ENCODE peak calls at places on chromosome 21, in five cellular contexts. R, W, X, J and I are unnamed samples.

GRCh38 chr21:46347791-46348381 is 23.9 kb downstream of the PCNT start:
- DNase-seq in R (no peak), J (no peak), X (no peak), W (peak), I (no peak)

GRCh38 chr21:17461014-17461413 is 51.8 kb upstream of the CXADR start:
- DNase-seq in J (no peak), W (no peak), X (no peak), R (no peak), I (no peak)

GRCh38 chr21:41497008-41497407 is 10.9 kb downstream of the TMPRSS2 start:
- DNase-seq in X (no peak), J (no peak), W (no peak), R (no peak), I (no peak)

GRCh38 chr21:29293495-29293894 is 5.2 kb upstream of the BACH1 start:
- DNase-seq in R (no peak), J (no peak), X (no peak), W (no peak), I (no peak)

GRCh38 chr21:32597205-32597604 is 11.9 kb upstream of the TCP10L start:
- DNase-seq in R (peak), W (no peak), X (no peak), J (no peak), I (no peak)

GRCh38 chr21:28513450-28513849 is 479.2 kb downstream of the LTN1 start:
- DNase-seq in J (no peak), X (no peak), W (no peak), R (no peak), I (no peak)

GRCh38 chr21:28663111-28663693 is 329.5 kb downstream of the LTN1 start:
- DNase-seq in W (no peak), X (no peak), J (no peak), R (no peak), I (no peak)

GRCh38 chr21:18832950-18833349 is 429.4 kb upstream of the TMPRSS15 start:
- DNase-seq in X (no peak), R (no peak), J (no peak), W (no peak), I (no peak)

GRCh38 chr21:37939251-37939650 is 23.0 kb upstream of the KCNJ6 start:
- DNase-seq in R (no peak), X (no peak), W (no peak), J (no peak), I (no peak)

GRCh38 chr21:36135391-36136094 is 664 bp downstream of the CBR3 start:
- DNase-seq in R (peak), J (peak), W (peak), X (peak), I (peak)

GRCh38 chr21:40053007-40053406 is 185.8 kb downstream of the PCP4 start:
- DNase-seq in R (peak), X (no peak), W (no peak), J (no peak), I (no peak)

GRCh38 chr21:33039542-33039941 is 13.8 kb downstream of the OLIG2 start:
- DNase-seq in R (no peak), J (no peak), W (no peak), X (no peak), I (no peak)

GRCh38 chr21:33308586-33309490 is 15.9 kb upstream of the IFNAR1 start:
- DNase-seq in X (peak), R (peak), W (peak), J (no peak), I (no peak)

GRCh38 chr21:30962013-30962412 is 76.3 kb downstream of the KRTAP19-8 start:
- DNase-seq in X (no peak), R (no peak), W (peak), J (no peak), I (no peak)

GRCh38 chr21:43190544-43191340 is 21.9 kb downstream of the CRYAA start:
- DNase-seq in X (no peak), J (no peak), W (no peak), R (no peak), I (no peak)

GRCh38 chr21:15272171-15272570 is 207.4 kb upstream of the NRIP1 start:
- DNase-seq in J (no peak), W (no peak), X (no peak), R (no peak), I (no peak)

GRCh38 chr21:23950344-23950743 is 1656.9 kb downstream of the MRPL39 start:
- DNase-seq in J (no peak), X (no peak), R (no peak), W (peak), I (no peak)

GRCh38 chr21:42443876-42444744 is 40.4 kb downstream of the UBASH3A start:
- DNase-seq in J (no peak), X (no peak), R (no peak), W (no peak), I (no peak)

GRCh38 chr21:17513214-17514123 is 626 bp downstream of the CXADR start:
- DNase-seq in W (peak), J (peak), R (no peak), X (peak), I (peak)

GRCh38 chr21:46650476-46651098 is 15.1 kb downstream of the PRMT2 start:
- DNase-seq in X (no peak), R (no peak), W (no peak), J (no peak), I (no peak)

GRCh38 chr21:36706951-36707762 is 8.2 kb downstream of the SIM2 start:
- DNase-seq in W (no peak), J (peak), X (no peak), R (no peak), I (no peak)

GRCh38 chr21:38861989-38862683 is 56.4 kb downstream of the ETS2 start:
- DNase-seq in W (peak), X (no peak), R (no peak), J (no peak), I (no peak)

GRCh38 chr21:28776251-28776650 is 216.4 kb downstream of the LTN1 start:
- DNase-seq in R (no peak), W (no peak), J (peak), X (no peak), I (no peak)

GRCh38 chr21:34177919-34178567 is 104.7 kb downstream of the MRPS6 start:
- DNase-seq in J (no peak), X (no peak), R (no peak), W (no peak), I (no peak)

GRCh38 chr21:21101911-21102310 is 103.7 kb downstream of the NCAM2 start:
- DNase-seq in R (no peak), W (peak), X (no peak), J (no peak), I (no peak)

GRCh38 chr21:16752109-16752508 is 760.7 kb upstream of the CXADR start:
- DNase-seq in X (no peak), W (no peak), J (no peak), R (no peak), I (no peak)

GRCh38 chr21:24514081-24514733 is 1093.1 kb downstream of the MRPL39 start:
- DNase-seq in J (no peak), R (peak), W (no peak), X (no peak), I (no peak)

GRCh38 chr21:39319251-39319756 is 5.9 kb upstream of the BRWD1 start:
- DNase-seq in J (no peak), R (no peak), X (no peak), W (no peak), I (no peak)

GRCh38 chr21:40863839-40864238 is 16.9 kb upstream of the DSCAM start:
- DNase-seq in J (no peak), X (no peak), W (no peak), R (no peak), I (no peak)

GRCh38 chr21:36526104-36526503 is 46.2 kb upstream of the CLDN14 start:
- DNase-seq in X (no peak), R (no peak), J (no peak), W (no peak), I (no peak)

GRCh38 chr21:38948377-38948776 is 142.6 kb downstream of the ETS2 start:
- DNase-seq in J (no peak), W (no peak), X (no peak), R (no peak), I (no peak)

GRCh38 chr21:38186869-38187268 is 69.9 kb upstream of the KCNJ15 start:
- DNase-seq in R (no peak), X (no peak), J (no peak), W (no peak), I (no peak)

GRCh38 chr21:42247716-42248115 is 28.8 kb downstream of the ABCG1 start:
- DNase-seq in W (no peak), J (no peak), R (no peak), X (no peak), I (no peak)

GRCh38 chr21:23021481-23021880 is 2023.3 kb downstream of the NCAM2 start:
- DNase-seq in W (no peak), X (no peak), R (no peak), J (no peak), I (no peak)

GRCh38 chr21:46569071-46569470 is 35.8 kb downstream of the S100B start:
- DNase-seq in W (no peak), R (no peak), X (no peak), J (no peak), I (no peak)